ENCODE peak calls at places on chromosomes 1 and 21, in five cellular contexts. P, D, S, F and O are unnamed samples.
A peak's percentile ranks its signal among the peaks of the same experiment; 100 is the strongest.

GRCh38 chr1:107252271-107252670 is 111.4 kb downstream of the NTNG1 start:
- DNase-seq in P (no peak), D (no peak), S (no peak), F (no peak), O (no peak)

GRCh38 chr21:27771938-27772505 is 805.1 kb upstream of the ADAMTS5 start:
- DNase-seq in P (no peak), D (no peak), S (no peak), F (no peak), O (no peak)

GRCh38 chr1:52798331-52798730 is 44.2 kb upstream of the ZYG11A start:
- DNase-seq in P (no peak), D (no peak), S (no peak), F (no peak), O (no peak)

GRCh38 chr1:203627819-203628184 is 1.2 kb downstream of the ATP2B4 start:
- DNase-seq in P (no peak), D (peak; percentile 37), S (peak; percentile 36), F (peak; percentile 79), O (peak; percentile 47)

GRCh38 chr21:41641821-41642368 is 125.0 kb downstream of the RIPK4 start:
- DNase-seq in P (peak; percentile 43), D (no peak), S (peak; percentile 71), F (peak; percentile 84), O (no peak)

GRCh38 chr1:218374401-218374848 is 29.3 kb downstream of the TGFB2 start:
- DNase-seq in P (no peak), D (no peak), S (no peak), F (no peak), O (no peak)

GRCh38 chr1:224497714-224498573 is 63.3 kb upstream of the WDR26 start:
- DNase-seq in P (no peak), D (peak; percentile 36), S (no peak), F (no peak), O (no peak)

GRCh38 chr1:151314137-151314875 is 12.9 kb downstream of the PI4KB start:
- DNase-seq in P (peak; percentile 38), D (peak; percentile 47), S (peak; percentile 93), F (peak; percentile 95), O (peak; percentile 55)

GRCh38 chr1:20402585-20403422 is 83.2 kb downstream of the CAMK2N1 start:
- DNase-seq in P (no peak), D (no peak), S (no peak), F (no peak), O (no peak)

GRCh38 chr1:52551476-52552235 is 1.2 kb downstream of the TUT4 start:
- DNase-seq in P (no peak), D (no peak), S (peak; percentile 8), F (no peak), O (peak; percentile 17)

GRCh38 chr1:25641931-25642611 is 25.5 kb downstream of the MAN1C1 start:
- DNase-seq in P (no peak), D (no peak), S (peak; percentile 35), F (peak; percentile 74), O (no peak)

GRCh38 chr1:236543065-236543669 is 19.4 kb downstream of the LGALS8 start:
- DNase-seq in P (no peak), D (no peak), S (no peak), F (no peak), O (no peak)

GRCh38 chr21:38037416-38037815 is 121.2 kb upstream of the KCNJ6 start:
- DNase-seq in P (no peak), D (no peak), S (no peak), F (no peak), O (no peak)

GRCh38 chr21:26438976-26439375 is 134.1 kb downstream of the CYYR1 start:
- DNase-seq in P (no peak), D (no peak), S (no peak), F (no peak), O (no peak)

GRCh38 chr1:30149226-30149625 is 574.2 kb downstream of the MATN1 start:
- DNase-seq in P (no peak), D (no peak), S (no peak), F (no peak), O (no peak)

GRCh38 chr1:222644649-222645005 is 26.7 kb downstream of the MIA3 start:
- DNase-seq in P (no peak), D (no peak), S (no peak), F (no peak), O (no peak)

GRCh38 chr1:24904731-24905354 is 25.2 kb downstream of the RUNX3 start:
- DNase-seq in P (no peak), D (peak; percentile 21), S (no peak), F (no peak), O (peak; percentile 5)

GRCh38 chr1:8818325-8818775 is 910 bp upstream of the RERE start:
- DNase-seq in P (no peak), D (peak; percentile 60), S (peak; percentile 73), F (peak; percentile 79), O (peak; percentile 46)

GRCh38 chr1:159828176-159828575 is 1.5 kb downstream of the SLAMF8 start:
- DNase-seq in P (no peak), D (no peak), S (no peak), F (no peak), O (no peak)

GRCh38 chr1:222306512-222306911 is 241.4 kb downstream of the HHIPL2 start:
- DNase-seq in P (no peak), D (no peak), S (no peak), F (no peak), O (no peak)

GRCh38 chr1:198088360-198089071 is 68.3 kb upstream of the NEK7 start:
- DNase-seq in P (peak; percentile 23), D (no peak), S (no peak), F (no peak), O (no peak)

GRCh38 chr1:30225336-30225735 is 498.0 kb downstream of the MATN1 start:
- DNase-seq in P (no peak), D (no peak), S (no peak), F (no peak), O (no peak)

GRCh38 chr1:77100870-77101269 is 118.4 kb downstream of the PIGK start:
- DNase-seq in P (no peak), D (no peak), S (no peak), F (no peak), O (no peak)

GRCh38 chr1:94917251-94917650 is 9.7 kb downstream of the CNN3 start:
- DNase-seq in P (no peak), D (no peak), S (no peak), F (no peak), O (no peak)

GRCh38 chr21:20315044-20315443 is 683.2 kb upstream of the NCAM2 start:
- DNase-seq in P (no peak), D (no peak), S (no peak), F (no peak), O (no peak)

GRCh38 chr21:44456915-44457736 is 1.8 kb downstream of the LRRC3 start:
- DNase-seq in P (no peak), D (no peak), S (no peak), F (peak; percentile 63), O (no peak)

GRCh38 chr1:55010194-55010886 is 11.6 kb downstream of the BSND start:
- DNase-seq in P (no peak), D (no peak), S (no peak), F (no peak), O (no peak)

GRCh38 chr21:42837421-42838211 is 41.7 kb downstream of the WDR4 start:
- DNase-seq in P (no peak), D (peak; percentile 21), S (no peak), F (no peak), O (no peak)

GRCh38 chr1:243508964-243509363 is 253.1 kb downstream of the SDCCAG8 start:
- DNase-seq in P (no peak), D (no peak), S (no peak), F (no peak), O (no peak)

GRCh38 chr1:87760100-87760499 is 431.4 kb downstream of the LMO4 start:
- DNase-seq in P (no peak), D (no peak), S (no peak), F (no peak), O (no peak)

GRCh38 chr1:244052011-244052727 is 1.1 kb downstream of the ZBTB18 start:
- DNase-seq in P (no peak), D (no peak), S (no peak), F (no peak), O (no peak)

GRCh38 chr1:34755961-34756360 is 1.1 kb downstream of the GJB5 start:
- DNase-seq in P (no peak), D (no peak), S (no peak), F (no peak), O (no peak)
- TF ChIP-seq EP300 in P (no peak), D (no peak), S (no peak), F (no peak), O (no peak)

GRCh38 chr1:154992721-154993571 is 440 bp upstream of the LENEP start:
- DNase-seq in P (no peak), D (no peak), S (no peak), F (no peak), O (no peak)
- H3K27ac ChIP-seq in P (peak overlapping the region; percentile 63), D (no peak overlapping the region), S (no peak overlapping the region), F (no peak overlapping the region), O (no peak overlapping the region)

GRCh38 chr1:81121324-81121723 is 679.4 kb upstream of the ADGRL2 start:
- DNase-seq in P (no peak), D (no peak), S (no peak), F (no peak), O (no peak)

GRCh38 chr1:81125672-81126071 is 675.1 kb upstream of the ADGRL2 start:
- DNase-seq in P (no peak), D (no peak), S (no peak), F (no peak), O (no peak)

GRCh38 chr1:81128079-81128478 is 672.7 kb upstream of the ADGRL2 start:
- DNase-seq in P (no peak), D (no peak), S (no peak), F (no peak), O (no peak)

GRCh38 chr1:81129366-81129765 is 671.4 kb upstream of the ADGRL2 start:
- DNase-seq in P (no peak), D (no peak), S (no peak), F (no peak), O (no peak)

DNA sequence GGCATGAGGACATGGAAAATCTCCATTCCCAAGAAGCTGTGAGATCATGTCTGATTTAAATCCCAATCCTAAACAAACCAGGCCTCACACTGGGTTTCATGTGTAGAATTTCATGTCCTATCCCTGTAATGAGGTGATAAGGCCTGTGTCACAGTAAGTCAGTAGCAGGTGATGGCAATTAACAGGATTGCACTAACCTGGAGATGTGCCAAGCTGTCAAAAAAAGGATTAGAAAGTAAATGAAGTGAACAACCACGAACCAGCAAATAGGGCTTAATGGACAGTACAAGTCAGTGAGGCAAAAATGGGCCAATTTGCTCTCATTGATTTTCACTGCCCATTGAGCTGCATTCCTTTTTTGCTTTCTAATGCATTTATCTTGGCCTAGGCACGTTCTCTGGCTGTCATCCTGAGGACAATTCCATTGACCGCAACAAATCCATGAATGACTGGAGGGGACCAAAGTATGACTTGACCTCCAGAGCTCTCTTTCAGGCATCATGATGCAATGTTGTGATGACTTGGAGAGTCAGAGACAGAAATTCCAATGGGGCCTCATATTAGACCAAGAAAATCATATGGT is 673.7 kb upstream of the ADGRL2 start:
- DNase-seq in P (no peak), D (no peak), S (no peak), F (no peak), O (no peak)
- TF ChIP-seq EP300 in P (no peak), D (no peak), S (no peak), F (no peak), O (no peak)

GRCh38 chr21:33396436-33396835 is 6.8 kb upstream of the IFNGR2 start:
- DNase-seq in P (no peak), D (no peak), S (no peak), F (no peak), O (no peak)
- H3K27ac ChIP-seq in P (no peak overlapping the region), D (peak overlapping the region; percentile 74), S (no peak overlapping the region), F (no peak overlapping the region), O (no peak overlapping the region)